ENCODE peak calls at places on chromosome 3, in six cellular contexts. S is A549, P is heart left ventricle, X is sigmoid colon, E is body of pancreas, Y is GM12891. B is an unnamed sample.
A peak's percentile ranks its signal among the peaks of the same experiment; 100 is the strongest.

GRCh38 chr3:18964640-18965039 is 183.7 kb upstream of the KCNH8 start:
- DNase-seq in S (no peak), P (no peak), X (no peak), E (no peak), Y (no peak), B (no peak)

GRCh38 chr3:139520028-139520737 is 19.4 kb downstream of the RBP1 start:
- DNase-seq in S (peak; percentile 12), P (no peak), X (no peak), E (no peak), Y (no peak), B (no peak)

GRCh38 chr3:130425484-130425883 is 80.0 kb downstream of the COL6A5 start:
- DNase-seq in S (no peak), P (no peak), X (no peak), E (no peak), Y (no peak), B (no peak)

GRCh38 chr3:45547202-45547701 is 47.3 kb upstream of the LIMD1 start:
- DNase-seq in S (no peak), P (no peak), X (no peak), E (peak; percentile 40), Y (no peak), B (no peak)

GRCh38 chr3:136862953-136863352 is 945 bp downstream of the NCK1 start:
- DNase-seq in S (no peak), P (no peak), X (no peak), E (no peak), Y (no peak), B (no peak)

GRCh38 chr3:98730338-98730737 is 32.8 kb upstream of the ST3GAL6 start:
- DNase-seq in S (no peak), P (no peak), X (no peak), E (peak; percentile 19), Y (peak; percentile 26), B (no peak)

GRCh38 chr3:128572644-128573105 is 77.9 kb downstream of the RPN1 start:
- DNase-seq in S (peak; percentile 79), P (no peak), X (no peak), E (no peak), Y (no peak), B (no peak)

GRCh38 chr3:66476852-66477381 is 23.9 kb downstream of the LRIG1 start:
- DNase-seq in S (no peak), P (no peak), X (peak; percentile 85), E (peak; percentile 42), Y (no peak), B (no peak)

GRCh38 chr3:134083008-134083407 is 53.3 kb upstream of the SLCO2A1 start:
- DNase-seq in S (no peak), P (no peak), X (no peak), E (no peak), Y (no peak), B (no peak)

DNA sequence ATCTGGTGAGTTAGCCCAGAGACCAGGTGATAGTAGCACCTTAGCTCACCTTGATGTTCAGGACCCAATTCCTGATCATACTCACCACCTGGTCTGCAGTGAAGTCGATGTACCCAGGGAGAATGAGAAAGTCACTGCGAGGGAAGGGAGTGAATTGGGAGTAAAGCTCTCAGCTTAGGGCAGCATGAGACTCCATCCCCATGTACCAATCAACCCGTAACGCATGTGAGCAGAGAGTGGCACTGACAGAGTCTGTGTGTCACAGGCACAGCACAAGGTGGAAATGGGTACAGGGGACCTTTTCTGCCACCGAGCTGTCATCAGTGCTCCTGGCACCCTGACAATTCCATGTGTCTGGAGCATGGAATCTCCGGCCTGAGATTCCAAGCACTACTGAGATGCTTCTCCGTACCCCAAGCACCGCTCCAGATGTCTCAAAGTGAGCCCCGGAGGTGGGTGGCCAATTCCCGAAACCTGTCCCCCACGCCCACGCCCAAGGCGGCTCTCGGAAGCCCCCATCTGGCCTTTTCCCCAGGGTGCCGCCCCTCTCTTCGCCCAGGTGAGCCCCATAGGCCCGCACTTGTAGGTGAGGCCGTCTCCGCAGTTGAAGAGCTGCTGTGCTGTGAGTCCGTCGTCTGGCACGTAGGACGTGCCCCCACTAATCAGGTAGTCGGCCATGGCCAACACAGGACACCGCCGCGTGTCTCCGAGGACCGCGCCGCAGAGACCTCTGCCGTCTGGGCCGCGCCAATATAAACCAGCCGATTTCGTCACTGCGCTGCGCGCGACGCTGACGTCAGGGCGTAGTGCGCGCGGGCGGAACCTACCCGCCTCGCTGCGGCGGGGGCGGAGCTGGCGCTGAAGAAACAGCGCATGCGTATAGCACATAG is at the start of gene IMPDH2:
- DNase-seq in S (peak; percentile 47), P (peak; percentile 94), X (peak; percentile 96), E (peak; percentile 94), Y (peak; percentile 70), B (peak; percentile 92)
- TF ChIP-seq POLR2A in S (peak; percentile 100), P (peak; percentile 99), X (peak; percentile 98), E (peak; percentile 98), Y (peak; percentile 99), B (peak; percentile 99)

GRCh38 chr3:197394464-197395321 is 96.3 kb upstream of the DLG1 start:
- DNase-seq in S (no peak), P (peak; percentile 68), X (no peak), E (peak; percentile 22), Y (no peak), B (peak; percentile 61)
- TF ChIP-seq POLR2A in S (no peak), P (no peak), X (no peak), E (no peak), Y (no peak), B (no peak)

DNA sequence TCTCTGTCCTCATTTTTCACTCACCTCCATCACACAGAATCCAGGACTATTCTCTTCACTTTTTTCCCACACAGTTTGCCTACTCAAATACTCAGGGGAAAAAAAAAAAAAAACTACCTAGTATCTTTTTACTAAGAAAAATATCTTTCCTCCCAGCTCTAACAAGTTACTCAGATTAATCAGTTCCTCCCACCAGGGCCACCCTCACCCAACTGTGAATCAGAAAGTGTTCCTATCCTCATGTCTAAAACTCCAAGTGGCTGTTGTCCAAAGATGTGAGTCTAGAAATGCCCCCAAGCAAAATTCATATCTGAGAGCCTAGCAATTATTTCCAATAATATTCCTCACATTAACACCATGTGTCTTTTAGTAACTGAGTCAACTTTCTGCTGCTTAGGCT is 268.0 kb downstream of the ERC2 start:
- DNase-seq in S (no peak), P (no peak), X (no peak), E (no peak), Y (no peak), B (no peak)
- TF ChIP-seq POLR2A in S (no peak), P (no peak), X (no peak), E (no peak), Y (no peak), B (no peak)

DNA sequence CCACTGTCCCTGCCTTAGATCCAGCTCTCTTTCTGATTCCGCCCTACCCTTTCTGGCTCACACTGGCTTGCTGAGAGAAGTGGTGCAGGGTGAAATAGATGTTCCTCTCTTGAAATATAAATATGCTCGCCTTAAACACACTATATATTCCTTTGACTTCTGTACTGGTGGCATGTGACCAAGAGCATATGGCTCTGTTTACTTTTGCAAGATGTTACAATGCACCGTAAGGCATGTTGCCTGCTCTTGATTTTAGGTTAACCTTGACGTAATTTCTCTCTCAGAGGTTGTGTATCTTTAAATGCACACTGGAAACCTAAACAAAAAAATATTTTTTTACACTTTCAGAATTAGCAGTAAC is 749 bp downstream of the RSRC1 start:
- DNase-seq in S (no peak), P (no peak), X (no peak), E (no peak), Y (no peak), B (no peak)
- TF ChIP-seq POLR2A in S (no peak), P (no peak), X (no peak), E (no peak), Y (no peak), B (no peak)

DNA sequence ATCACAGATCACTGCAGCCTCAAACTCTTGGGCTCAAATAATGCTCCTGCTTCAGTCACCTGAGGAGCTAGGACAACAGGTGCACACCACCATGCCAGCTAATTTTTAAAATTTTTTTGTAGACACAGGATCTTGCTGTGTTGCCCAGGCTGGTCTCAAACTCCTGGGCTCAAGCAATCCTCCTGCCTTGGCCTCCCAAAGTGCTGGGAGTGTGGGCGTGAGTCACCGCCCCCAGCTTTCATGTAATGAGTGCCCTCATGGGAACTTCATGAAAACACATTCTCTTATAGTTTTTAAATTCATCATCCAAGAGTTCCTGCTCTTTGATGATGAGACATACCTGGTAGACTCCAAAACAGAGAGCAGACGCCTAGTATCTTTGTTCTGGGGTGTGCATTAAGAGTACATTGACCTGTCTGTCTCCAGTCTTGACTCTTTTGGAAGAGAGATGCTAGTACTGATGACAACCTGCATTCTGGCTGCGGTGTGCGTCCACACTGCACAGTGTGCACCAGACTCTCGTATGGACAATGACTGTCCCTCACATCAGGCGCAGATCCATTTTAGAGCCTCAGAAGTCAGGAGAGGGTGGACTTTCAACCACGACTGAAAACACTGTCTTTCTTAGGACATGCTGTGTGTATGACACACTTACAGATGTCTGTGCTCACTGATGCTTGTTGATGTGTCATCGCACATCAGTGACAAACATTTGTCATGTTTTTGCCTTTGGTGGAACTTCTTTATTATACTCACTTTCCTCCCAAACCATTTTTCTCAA is 2.0 kb downstream of the NRROS start:
- DNase-seq in S (no peak), P (no peak), X (no peak), E (no peak), Y (no peak), B (no peak)
- TF ChIP-seq POLR2A in S (no peak), P (no peak), X (no peak), E (no peak), Y (peak; percentile 72), B (no peak)

GRCh38 chr3:170908235-170909116 is at the start of gene EIF5A2:
- DNase-seq in S (peak; percentile 93), P (peak; percentile 95), X (peak; percentile 97), E (peak; percentile 97), Y (peak; percentile 83), B (peak; percentile 92)
- TF ChIP-seq POLR2A in S (peak; percentile 51), P (peak; percentile 64), X (no peak), E (peak; percentile 60), Y (no peak), B (peak; percentile 32)

DNA sequence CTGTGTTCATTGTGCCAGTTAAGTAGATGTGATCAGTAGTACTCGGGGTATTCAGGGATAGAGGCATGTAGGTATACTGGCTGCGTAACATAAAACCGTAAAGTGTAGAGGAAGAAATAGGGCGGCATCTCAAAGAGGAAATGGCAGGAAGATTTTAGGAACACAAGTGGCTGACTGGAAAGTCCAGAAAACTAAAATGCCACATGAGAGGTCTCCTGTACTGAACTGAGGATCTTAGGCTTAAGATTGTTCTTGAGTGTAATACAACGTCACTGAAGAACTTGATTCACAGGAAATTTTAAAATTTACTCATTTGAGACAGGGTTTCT is 2.3 kb upstream of the LMLN start:
- DNase-seq in S (no peak), P (no peak), X (no peak), E (no peak), Y (no peak), B (no peak)
- TF ChIP-seq POLR2A in S (no peak), P (no peak), X (no peak), E (no peak), Y (no peak), B (no peak)

GRCh38 chr3:50121416-50122032 is 32.8 kb downstream of the RBM5 start:
- DNase-seq in S (peak; percentile 91), P (peak; percentile 74), X (peak; percentile 89), E (peak; percentile 75), Y (peak; percentile 79), B (peak; percentile 80)

GRCh38 chr3:50118237-50118636 is 29.5 kb downstream of the RBM5 start:
- DNase-seq in S (no peak), P (no peak), X (no peak), E (no peak), Y (no peak), B (no peak)

GRCh38 chr3:50119786-50120185 is 31.1 kb downstream of the RBM5 start:
- DNase-seq in S (no peak), P (no peak), X (no peak), E (no peak), Y (no peak), B (no peak)

GRCh38 chr3:50120364-50121095 is 31.8 kb downstream of the RBM5 start:
- DNase-seq in S (no peak), P (no peak), X (no peak), E (no peak), Y (no peak), B (no peak)

GRCh38 chr3:50117120-50117519 is 28.4 kb downstream of the RBM5 start:
- DNase-seq in S (no peak), P (no peak), X (no peak), E (no peak), Y (no peak), B (no peak)
- TF ChIP-seq POLR2A in S (no peak), P (no peak), X (no peak), E (no peak), Y (no peak), B (no peak)

B was measured in uterus.